ENCODE peak calls at places on chromosomes 6 and 20, in eight cellular contexts. O is CD8-positive, alpha-beta T cell; E is GM23248; J is bronchial epithelial cell; W is cardiac muscle cell; F is pancreas; B is coronary artery; K is SJCRH30. U is an unnamed sample.

GRCh38 chr6:134035823-134036296 is 16.6 kb downstream of the SLC2A12 start:
- DNase-seq in O (no peak), E (peak), J (peak), W (no peak), F (no peak), B (no peak), K (peak), U (no peak)

GRCh38 chr6:51654647-51655046 is 432.8 kb downstream of the PKHD1 start:
- DNase-seq in O (no peak), E (no peak), J (peak), W (no peak), F (no peak), B (no peak), K (no peak), U (no peak)

GRCh38 chr6:13769655-13770053 is 44.7 kb downstream of the MCUR1 start:
- DNase-seq in O (no peak), E (peak), J (no peak), W (no peak), F (peak), B (no peak), K (no peak), U (peak)

GRCh38 chr6:150588862-150589499 is 10.7 kb upstream of the PLEKHG1 start:
- DNase-seq in O (no peak), E (no peak), J (no peak), W (no peak), F (no peak), B (no peak), K (no peak), U (no peak)

GRCh38 chr20:56439784-56440291 is 27.8 kb downstream of the CASS4 start:
- DNase-seq in O (no peak), E (peak), J (no peak), W (no peak), F (no peak), B (no peak), K (peak), U (no peak)

GRCh38 chr6:169452117-169452868 is 198.6 kb upstream of the THBS2 start:
- DNase-seq in O (no peak), E (peak), J (peak), W (no peak), F (no peak), B (peak), K (peak), U (no peak)

GRCh38 chr20:10282930-10283556 is 64.4 kb downstream of the SNAP25 start:
- DNase-seq in O (no peak), E (peak), J (peak), W (no peak), F (no peak), B (no peak), K (no peak), U (no peak)

GRCh38 chr6:142075516-142076101 is 57.1 kb upstream of the GJE1 start:
- DNase-seq in O (no peak), E (no peak), J (peak), W (no peak), F (no peak), B (no peak), K (no peak), U (peak)

GRCh38 chr6:64010010-64010409 is 374.4 kb downstream of the PHF3 start:
- DNase-seq in O (no peak), E (no peak), J (no peak), W (no peak), F (peak), B (no peak), K (no peak), U (no peak)

GRCh38 chr20:21435576-21435975 is 38.2 kb upstream of the NKX2-4 start:
- DNase-seq in O (no peak), E (peak), J (no peak), W (no peak), F (no peak), B (no peak), K (no peak), U (no peak)

GRCh38 chr6:29561091-29561490 is 1.6 kb upstream of the UBD start:
- DNase-seq in O (no peak), E (no peak), J (no peak), W (no peak), F (no peak), B (no peak), K (no peak), U (no peak)

GRCh38 chr6:160297310-160297709 is 38.7 kb upstream of the SLC22A2 start:
- DNase-seq in O (no peak), E (no peak), J (no peak), W (peak), F (no peak), B (no peak), K (peak), U (peak)

GRCh38 chr20:54429364-54429763 is 46.0 kb upstream of the DOK5 start:
- DNase-seq in O (no peak), E (no peak), J (no peak), W (no peak), F (no peak), B (no peak), K (no peak), U (no peak)

GRCh38 chr20:48962976-48963730 is 41.6 kb downstream of the ARFGEF2 start:
- DNase-seq in O (no peak), E (no peak), J (no peak), W (no peak), F (no peak), B (no peak), K (no peak), U (no peak)

GRCh38 chr6:36121752-36122494 is 8.4 kb upstream of the MAPK13 start:
- DNase-seq in O (no peak), E (no peak), J (no peak), W (no peak), F (no peak), B (no peak), K (no peak), U (no peak)

GRCh38 chr6:154447929-154448328 is 62.6 kb downstream of the CNKSR3 start:
- DNase-seq in O (no peak), E (peak), J (no peak), W (no peak), F (no peak), B (no peak), K (peak), U (no peak)
- H3K4me3 ChIP-seq in O (no peak), E (no peak), J (no peak), W (no peak), F (no peak), B (peak), K (peak), U (no peak)

DNA sequence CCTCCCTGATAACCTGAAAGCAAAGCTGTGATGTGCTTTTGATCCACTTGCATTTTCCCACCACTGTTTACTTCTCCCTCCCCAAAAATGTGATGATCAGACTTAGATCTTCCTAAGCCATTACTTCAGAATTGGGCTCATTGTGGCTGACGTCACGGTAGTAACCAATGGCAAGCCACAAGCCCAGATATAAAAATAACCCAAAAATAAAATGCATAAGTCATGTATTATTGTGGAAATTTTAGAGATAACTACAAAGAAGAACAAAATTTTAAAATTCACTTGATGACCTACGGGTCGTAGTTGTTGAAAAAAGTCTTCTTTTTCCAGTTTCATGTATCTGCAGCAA is 80.6 kb downstream of the SERAC1 start:
- DNase-seq in O (no peak), E (no peak), J (no peak), W (no peak), F (no peak), B (no peak), K (no peak), U (no peak)
- H3K4me3 ChIP-seq in O (no peak), E (no peak), J (no peak), W (no peak), F (no peak), B (peak), K (no peak), U (no peak)

DNA sequence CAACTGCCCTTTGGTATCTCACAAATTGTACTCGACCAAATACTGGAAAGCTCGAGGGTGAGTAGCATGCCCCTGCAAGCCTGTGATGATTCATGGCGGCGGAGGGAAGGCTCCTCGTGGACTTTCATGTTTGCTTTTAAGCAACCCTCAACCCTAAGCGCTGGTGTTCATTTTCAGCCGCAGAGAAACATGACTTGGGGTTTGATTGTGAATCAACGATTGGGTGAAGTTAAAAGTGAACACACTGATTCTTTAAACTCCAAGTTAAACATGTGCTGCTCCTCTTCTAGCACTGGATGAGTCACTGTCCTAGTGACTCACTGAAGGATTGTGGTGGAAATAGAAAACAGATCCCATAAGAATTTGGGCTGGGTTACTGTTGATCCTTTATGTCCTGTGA is 8.3 kb downstream of the CD109 start:
- DNase-seq in O (no peak), E (peak), J (peak), W (no peak), F (no peak), B (no peak), K (peak), U (no peak)
- H3K4me3 ChIP-seq in O (no peak), E (peak), J (no peak), W (no peak), F (no peak), B (no peak), K (no peak), U (no peak)

DNA sequence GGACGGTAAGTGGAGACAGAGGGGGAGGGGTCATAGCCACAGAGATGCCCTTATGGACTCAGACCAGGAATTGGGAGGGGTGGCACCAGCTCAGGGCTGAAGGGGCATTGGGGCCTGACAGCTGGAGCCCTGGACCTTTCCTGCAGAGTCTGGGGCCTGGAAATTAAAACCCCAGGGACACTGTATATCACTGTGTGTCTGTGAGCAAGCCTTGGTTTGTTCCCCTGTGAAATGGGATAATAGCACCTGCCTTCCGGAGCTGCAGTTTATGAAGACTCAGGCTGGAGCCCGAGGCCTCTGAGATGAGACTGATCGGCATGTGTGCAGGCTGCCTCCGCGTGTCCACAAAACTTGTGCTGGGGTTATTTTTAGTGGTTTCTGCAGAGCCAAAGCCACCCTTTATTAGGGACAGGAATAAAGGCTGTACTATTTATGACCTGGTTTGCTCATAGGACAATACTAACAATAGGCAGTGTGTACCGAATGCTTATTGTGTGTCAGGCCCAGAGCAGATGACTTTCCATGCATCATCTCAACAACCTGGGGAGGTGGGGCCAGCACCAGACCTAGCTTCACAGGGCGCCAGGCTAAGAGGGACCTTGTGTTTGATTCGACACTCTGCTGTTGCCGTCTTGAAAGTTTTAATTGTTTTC is 22.6 kb downstream of the MYH7B start:
- DNase-seq in O (no peak), E (no peak), J (no peak), W (no peak), F (no peak), B (no peak), K (no peak), U (no peak)
- H3K4me3 ChIP-seq in O (no peak), E (no peak), J (no peak), W (peak), F (no peak), B (no peak), K (no peak), U (no peak)

DNA sequence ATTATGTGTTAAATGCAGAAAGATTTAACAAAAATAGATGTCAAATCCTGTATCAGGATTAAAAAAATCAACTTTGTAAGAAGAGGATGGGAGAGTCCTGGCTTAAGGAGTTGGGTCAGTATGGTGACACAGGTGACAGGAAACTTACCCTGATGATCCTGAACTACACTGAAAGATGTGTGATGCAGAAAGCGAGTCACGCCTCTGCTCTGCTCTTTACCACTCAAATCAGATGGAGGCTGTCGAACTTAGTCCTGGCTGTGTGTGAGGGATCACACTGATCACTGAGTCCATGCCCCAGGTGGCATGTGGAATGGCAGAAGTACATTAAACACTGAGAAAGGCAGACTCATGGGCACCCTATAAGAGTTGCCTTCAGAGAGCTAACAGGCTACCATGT is 92.9 kb downstream of the GJA10 start:
- DNase-seq in O (no peak), E (peak), J (no peak), W (no peak), F (no peak), B (no peak), K (no peak), U (no peak)
- H3K4me3 ChIP-seq in O (no peak), E (no peak), J (no peak), W (no peak), F (no peak), B (no peak), K (peak), U (no peak)

DNA sequence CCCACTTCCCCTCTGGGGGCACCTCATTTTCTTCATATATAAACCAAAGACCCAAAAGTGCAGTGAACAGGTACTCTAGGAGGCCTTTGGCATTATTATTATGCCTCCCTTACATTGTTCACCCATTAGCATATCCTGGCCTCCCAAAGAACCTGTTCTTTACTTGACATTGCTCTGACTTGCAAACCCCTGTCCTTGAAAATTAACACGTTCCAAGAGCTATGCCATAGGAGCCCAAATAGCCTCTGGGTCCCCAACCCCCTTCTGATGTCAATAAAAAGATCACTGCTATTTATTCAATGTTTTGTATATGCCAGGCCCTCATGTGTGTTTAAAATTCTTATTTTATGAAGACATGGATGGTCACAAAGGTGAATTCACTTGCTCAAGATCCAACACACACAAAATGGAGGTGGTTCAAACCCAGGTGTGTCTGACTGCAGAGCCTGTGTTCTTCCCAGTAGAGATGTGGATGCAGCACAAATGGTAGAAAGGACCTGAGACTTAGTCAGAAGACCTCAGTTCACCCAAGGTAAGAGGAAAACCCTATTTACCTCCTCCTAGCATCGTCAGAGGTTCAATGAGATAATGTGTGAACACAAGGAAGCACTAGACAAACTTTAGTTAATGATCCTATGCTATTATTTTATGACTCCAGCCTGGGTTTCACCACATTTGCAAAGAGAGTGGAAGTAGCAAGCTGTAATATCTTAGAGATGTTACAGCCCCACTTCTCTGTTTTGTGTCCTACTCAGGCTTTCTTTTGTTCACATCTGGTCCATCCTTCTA is 36.6 kb downstream of the BCL2L1 start:
- DNase-seq in O (no peak), E (no peak), J (no peak), W (no peak), F (no peak), B (no peak), K (no peak), U (no peak)
- H3K4me3 ChIP-seq in O (no peak), E (no peak), J (no peak), W (no peak), F (no peak), B (no peak), K (no peak), U (no peak)

GRCh38 chr6:16118825-16119224 is 10.1 kb upstream of the MYLIP start:
- DNase-seq in O (no peak), E (no peak), J (no peak), W (no peak), F (no peak), B (no peak), K (no peak), U (no peak)
- H3K4me3 ChIP-seq in O (no peak), E (no peak), J (no peak), W (no peak), F (no peak), B (no peak), K (no peak), U (no peak)